ENCODE peak calls at places on chromosomes 16 and 17, in four cellular contexts. E is H54, T is heart left ventricle, B is Karpas-422. U is an unnamed sample.

GRCh38 chr16:22815863-22816262 is 1.9 kb downstream of the HS3ST2 start:
- DNase-seq in E (no peak), T (no peak), B (no peak), U (no peak)

GRCh38 chr17:35750526-35751395 is 2.3 kb downstream of the GAS2L2 start:
- DNase-seq in E (no peak), T (no peak), B (no peak), U (no peak)

GRCh38 chr17:41058741-41059140 is 1.2 kb downstream of the KRTAP2-3 start:
- DNase-seq in E (no peak), T (no peak), B (no peak), U (no peak)

GRCh38 chr16:14302399-14303181 is 231.5 kb downstream of the MRTFB start:
- DNase-seq in E (peak; percentile 51), T (no peak), B (peak; percentile 84), U (peak; percentile 45)

GRCh38 chr16:647173-647902 is 1.8 kb upstream of the WDR90 start:
- DNase-seq in E (no peak), T (no peak), B (peak; percentile 68), U (no peak)

GRCh38 chr16:733382-734207 is 6.7 kb downstream of the HAGHL start:
- DNase-seq in E (no peak), T (no peak), B (peak; percentile 72), U (peak; percentile 22)

GRCh38 chr17:82243648-82244412 is 15.0 kb downstream of the SLC16A3 start:
- DNase-seq in E (no peak), T (no peak), B (no peak), U (no peak)

GRCh38 chr16:66650707-66651473 is 45.7 kb downstream of the CMTM4 start:
- DNase-seq in E (peak; percentile 75), T (peak; percentile 80), B (peak; percentile 94), U (peak; percentile 37)

GRCh38 chr17:63696381-63696961 is 3.5 kb downstream of the LIMD2 start:
- DNase-seq in E (no peak), T (no peak), B (peak; percentile 90), U (no peak)

GRCh38 chr16:66906916-66907836 is 11.5 kb downstream of the CDH16 start:
- DNase-seq in E (no peak), T (peak; percentile 58), B (no peak), U (no peak)

GRCh38 chr17:74335529-74336062 is 9.6 kb downstream of the KIF19 start:
- DNase-seq in E (no peak), T (no peak), B (no peak), U (no peak)

GRCh38 chr17:65198653-65199382 is 61.6 kb downstream of the RGS9 start:
- DNase-seq in E (peak; percentile 57), T (no peak), B (peak; percentile 83), U (peak; percentile 27)

GRCh38 chr17:79923974-79924638 is 84.9 kb upstream of the CBX4 start:
- DNase-seq in E (peak; percentile 82), T (no peak), B (peak; percentile 86), U (no peak)

GRCh38 chr16:70662991-70663523 is 16.7 kb downstream of the IL34 start:
- DNase-seq in E (no peak), T (no peak), B (no peak), U (no peak)

GRCh38 chr17:59456428-59456827 is 109.0 kb upstream of the DHX40 start:
- DNase-seq in E (no peak), T (no peak), B (no peak), U (no peak)

GRCh38 chr17:57350266-57350665 is 93.9 kb downstream of the MSI2 start:
- DNase-seq in E (no peak), T (peak; percentile 49), B (no peak), U (no peak)

GRCh38 chr16:901149-901548 is 69.6 kb downstream of the LMF1 start:
- DNase-seq in E (no peak), T (no peak), B (no peak), U (no peak)

GRCh38 chr16:73176577-73177013 is 128.7 kb upstream of the ZFHX3 start:
- DNase-seq in E (peak; percentile 45), T (no peak), B (no peak), U (peak; percentile 83)

GRCh38 chr16:76194621-76195015 is 82.6 kb upstream of the CNTNAP4 start:
- DNase-seq in E (no peak), T (no peak), B (no peak), U (no peak)

GRCh38 chr17:1110844-1111598 is 68.8 kb downstream of the ABR start:
- DNase-seq in E (peak; percentile 88), T (peak; percentile 87), B (peak; percentile 57), U (peak; percentile 87)

GRCh38 chr16:53234836-53235235 is 180.0 kb downstream of the CHD9 start:
- DNase-seq in E (no peak), T (no peak), B (no peak), U (no peak)

GRCh38 chr16:1150511-1150982 is 2.4 kb upstream of the CACNA1H start:
- DNase-seq in E (no peak), T (no peak), B (peak; percentile 69), U (no peak)

GRCh38 chr17:48023408-48024148 is 14.0 kb downstream of the COPZ2 start:
- DNase-seq in E (peak; percentile 85), T (peak; percentile 92), B (peak; percentile 95), U (peak; percentile 83)

GRCh38 chr16:64654137-64654652 is 467.7 kb downstream of the CDH11 start:
- DNase-seq in E (no peak), T (no peak), B (no peak), U (no peak)

GRCh38 chr17:28958820-28959455 is 7.6 kb upstream of the PHF12 start:
- DNase-seq in E (no peak), T (no peak), B (no peak), U (no peak)

GRCh38 chr17:44010966-44011647 is 3.7 kb downstream of the TMEM101 start:
- DNase-seq in E (no peak), T (peak; percentile 67), B (no peak), U (no peak)

GRCh38 chr17:63436523-63437110 is 9.5 kb downstream of the CYB561 start:
- DNase-seq in E (no peak), T (no peak), B (no peak), U (no peak)

U was measured in PC-9.